ENCODE peak calls at places on chromosomes 6 and 20, in nine cellular contexts. A is SJSA1, J is lower lobe of right lung, V is GM23248, Z is aorta, O is Panc1, G is fibroblast of lung, F is H9, M is body of pancreas. X is an unnamed sample. For H3K4me1 and H3K9me3, the result is how much of the 10 kb centered on the place peaks cover.

GRCh38 chr20:17570347-17571152 is 675 bp downstream of the DSTN start:
- DNase-seq in A (peak), J (peak), V (peak), Z (peak), O (no peak), G (peak), F (peak), M (peak), X (peak)

GRCh38 chr20:5118220-5119142 is 1.3 kb downstream of the PCNA start:
- DNase-seq in A (no peak), J (no peak), V (peak), Z (no peak), O (no peak), G (peak), F (no peak), M (no peak), X (no peak)

GRCh38 chr6:20633566-20634340 is 99.5 kb downstream of the CDKAL1 start:
- DNase-seq in A (no peak), J (no peak), V (no peak), Z (no peak), O (no peak), G (no peak), F (no peak), M (no peak), X (no peak)

GRCh38 chr20:58702859-58703648 is 10.5 kb downstream of the NPEPL1 start:
- DNase-seq in A (no peak), J (no peak), V (no peak), Z (no peak), O (no peak), G (no peak), F (no peak), M (peak), X (no peak)

GRCh38 chr6:20008081-20008480 is 170.9 kb downstream of the ID4 start:
- DNase-seq in A (no peak), J (no peak), V (no peak), Z (no peak), O (no peak), G (no peak), F (no peak), M (no peak), X (no peak)

GRCh38 chr6:11432091-11432490 is 105.5 kb upstream of the TMEM170B start:
- DNase-seq in A (no peak), J (no peak), V (peak), Z (no peak), O (no peak), G (no peak), F (no peak), M (no peak), X (no peak)

GRCh38 chr6:7998103-7998725 is 66.0 kb downstream of the BLOC1S5 start:
- DNase-seq in A (no peak), J (no peak), V (peak), Z (no peak), O (no peak), G (peak), F (no peak), M (no peak), X (no peak)

GRCh38 chr6:11264100-11264499 is 31.6 kb upstream of the NEDD9 start:
- DNase-seq in A (no peak), J (no peak), V (no peak), Z (no peak), O (no peak), G (no peak), F (peak), M (no peak), X (no peak)

GRCh38 chr20:57352305-57352704 is 1.2 kb downstream of the RAE1 start:
- DNase-seq in A (no peak), J (no peak), V (peak), Z (no peak), O (no peak), G (no peak), F (no peak), M (no peak), X (no peak)

GRCh38 chr20:63740501-63741353 is 1.2 kb downstream of the SLC2A4RG start:
- DNase-seq in A (peak), J (peak), V (peak), Z (peak), O (no peak), G (peak), F (peak), M (peak), X (peak)

GRCh38 chr6:149264629-149265028 is 52.9 kb upstream of the TAB2 start:
- DNase-seq in A (no peak), J (no peak), V (no peak), Z (no peak), O (no peak), G (no peak), F (peak), M (no peak), X (peak)

GRCh38 chr6:42392871-42393270 is 58.9 kb downstream of the TRERF1 start:
- DNase-seq in A (no peak), J (no peak), V (no peak), Z (no peak), O (no peak), G (no peak), F (no peak), M (no peak), X (no peak)

GRCh38 chr6:133042550-133043120 is 198.5 kb upstream of the EYA4 start:
- DNase-seq in A (no peak), J (no peak), V (no peak), Z (no peak), O (no peak), G (no peak), F (no peak), M (no peak), X (no peak)

GRCh38 chr6:39823187-39823815 is 31.1 kb downstream of the DAAM2 start:
- DNase-seq in A (no peak), J (no peak), V (no peak), Z (peak), O (no peak), G (no peak), F (no peak), M (no peak), X (no peak)

GRCh38 chr6:114144887-114145851 is 174.2 kb upstream of the HDAC2 start:
- DNase-seq in A (no peak), J (no peak), V (no peak), Z (no peak), O (no peak), G (no peak), F (no peak), M (peak), X (no peak)

GRCh38 chr6:48447251-48447650 is 336.3 kb upstream of the PTCHD4 start:
- DNase-seq in A (no peak), J (no peak), V (no peak), Z (no peak), O (no peak), G (no peak), F (no peak), M (no peak), X (no peak)

GRCh38 chr6:168530653-168531071 is 89.7 kb downstream of the SMOC2 start:
- DNase-seq in A (no peak), J (no peak), V (no peak), Z (no peak), O (no peak), G (no peak), F (no peak), M (no peak), X (no peak)

GRCh38 chr6:20965915-20966314 is 431.7 kb downstream of the CDKAL1 start:
- DNase-seq in A (no peak), J (no peak), V (no peak), Z (no peak), O (no peak), G (no peak), F (no peak), M (no peak), X (no peak)

GRCh38 chr6:39430968-39431523 is 108.5 kb upstream of the KCNK16 start:
- DNase-seq in A (peak), J (peak), V (peak), Z (peak), O (no peak), G (peak), F (peak), M (no peak), X (no peak)

GRCh38 chr20:39252035-39252434 is 289.9 kb downstream of the DHX35 start:
- DNase-seq in A (no peak), J (no peak), V (no peak), Z (no peak), O (no peak), G (no peak), F (no peak), M (no peak), X (no peak)

GRCh38 chr6:79671605-79672266 is 40.6 kb downstream of the SH3BGRL2 start:
- DNase-seq in A (no peak), J (peak), V (peak), Z (no peak), O (no peak), G (peak), F (peak), M (peak), X (peak)

GRCh38 chr20:37807901-37808751 is 94.8 kb upstream of the VSTM2L start:
- DNase-seq in A (no peak), J (no peak), V (no peak), Z (no peak), O (no peak), G (no peak), F (no peak), M (no peak), X (no peak)

GRCh38 chr20:37810027-37810426 is 92.9 kb upstream of the VSTM2L start:
- DNase-seq in A (no peak), J (no peak), V (no peak), Z (no peak), O (no peak), G (no peak), F (no peak), M (no peak), X (no peak)

GRCh38 chr20:37804584-37805566 is 98.1 kb upstream of the VSTM2L start:
- DNase-seq in A (no peak), J (no peak), V (no peak), Z (peak), O (no peak), G (no peak), F (no peak), M (no peak), X (no peak)

GRCh38 chr20:37807491-37807890 is 95.4 kb upstream of the VSTM2L start:
- DNase-seq in A (no peak), J (no peak), V (no peak), Z (no peak), O (no peak), G (no peak), F (no peak), M (no peak), X (no peak)

GRCh38 chr20:37808752-37809070 is 94.2 kb upstream of the VSTM2L start:
- DNase-seq in A (no peak), J (no peak), V (no peak), Z (no peak), O (no peak), G (no peak), F (no peak), M (no peak), X (no peak)
- H3K4me1 ChIP-seq in A (under half), J (under half), V (under half), Z (under half), O (under half), G (under half), F (under half), M (under half), X (under half)

DNA sequence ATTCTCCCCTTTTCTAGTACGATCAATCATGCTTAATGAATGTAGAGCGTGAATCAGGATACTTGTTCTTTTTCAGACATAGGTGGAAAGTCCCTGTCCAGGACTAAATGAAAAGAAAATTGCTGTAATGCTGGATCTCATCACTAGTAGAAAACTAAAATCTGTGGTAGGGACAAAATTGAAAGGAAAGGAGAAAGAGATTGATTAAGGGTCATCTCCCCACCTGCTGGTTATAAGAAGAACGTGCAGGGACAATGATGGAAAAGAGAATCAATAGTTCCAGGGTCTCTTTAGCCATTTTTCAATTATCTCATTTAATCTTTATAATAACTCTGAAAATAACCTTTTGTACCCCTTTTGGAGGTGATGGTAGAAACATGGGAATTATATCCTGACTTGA is 18.7 kb upstream of the HLA-DRB1 start:
- DNase-seq in A (no peak), J (no peak), V (no peak), Z (no peak), O (no peak), G (no peak), F (no peak), M (no peak), X (no peak)
- H3K9me3 ChIP-seq in A (under half), J (under half), V (under half), Z (under half), O (under half), G (under half), F (under half), M (under half), X (under half)

DNA sequence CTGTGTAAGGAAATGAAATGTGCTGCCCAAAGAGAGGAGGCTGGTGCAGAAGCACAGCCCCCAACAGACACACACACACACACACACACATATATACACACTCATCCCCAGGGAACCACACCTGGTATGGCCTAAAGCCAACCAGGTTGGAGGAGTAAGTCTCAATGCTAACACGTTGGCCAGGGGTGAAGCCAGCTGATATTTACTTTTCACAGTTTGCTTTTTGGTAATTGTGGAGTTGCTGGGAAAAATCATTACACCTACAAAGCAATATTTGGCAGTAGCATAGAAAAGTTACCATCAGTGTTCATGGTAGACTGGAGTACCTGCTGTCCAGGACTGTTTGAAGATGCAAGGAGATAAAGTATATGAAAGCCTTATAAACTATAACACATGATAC is 50.3 kb upstream of the NAA20 start:
- DNase-seq in A (no peak), J (no peak), V (no peak), Z (no peak), O (no peak), G (no peak), F (no peak), M (no peak), X (no peak)
- H3K4me1 ChIP-seq in A (under half), J (under half), V (under half), Z (under half), O (under half), G (under half), F (under half), M (under half), X (under half)

GRCh38 chr6:66210964-66211363 is 503.9 kb upstream of the EYS start:
- DNase-seq in A (no peak), J (no peak), V (no peak), Z (no peak), O (no peak), G (no peak), F (no peak), M (no peak), X (peak)
- H3K9me3 ChIP-seq in A (under half), J (under half), V (under half), Z (under half), O (under half), G (under half), F (under half), M (under half), X (under half)

GRCh38 chr6:31725502-31726350 is 2.6 kb downstream of the MPIG6B start:
- DNase-seq in A (no peak), J (no peak), V (no peak), Z (no peak), O (no peak), G (no peak), F (no peak), M (no peak), X (no peak)
- H3K4me1 ChIP-seq in A (under half), J (under half), V (under half), Z (under half), O (under half), G (under half), F (under half), M (under half), X (under half)

DNA sequence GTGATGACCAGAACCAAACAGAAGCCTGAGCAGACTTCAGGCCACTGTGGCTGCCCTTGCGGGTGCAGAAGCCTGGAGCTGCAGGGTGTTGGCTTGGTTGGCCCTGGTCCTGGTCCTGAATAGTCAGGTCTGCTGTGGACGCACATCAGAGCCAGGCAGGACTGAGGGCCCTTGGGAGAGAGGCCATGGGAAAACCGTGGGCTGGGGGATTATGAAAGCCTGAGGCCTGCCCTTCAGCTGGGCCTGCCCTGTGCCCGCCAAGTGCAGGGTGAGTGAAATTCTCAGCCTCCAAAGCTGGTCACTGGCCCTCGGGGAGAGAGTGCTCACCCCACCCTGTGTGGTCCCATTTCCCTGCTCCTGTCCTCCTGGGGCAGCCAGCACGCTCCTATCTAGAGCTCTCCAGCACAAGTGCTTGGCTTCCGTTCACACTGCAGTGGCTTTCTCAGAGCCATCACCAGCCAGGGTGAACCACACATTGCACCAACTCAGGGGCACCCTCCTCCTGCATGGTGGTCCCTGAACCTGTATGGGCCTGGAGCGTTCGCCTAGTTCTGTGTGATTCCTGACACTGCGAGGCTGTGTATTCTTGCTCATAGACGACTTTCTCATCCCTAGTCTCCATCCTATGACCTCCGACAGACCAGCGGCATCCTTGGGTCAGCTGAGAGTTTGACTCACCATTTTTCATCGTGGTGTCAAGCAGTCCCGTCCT is 146.1 kb downstream of the TTLL2 start:
- DNase-seq in A (no peak), J (no peak), V (no peak), Z (no peak), O (no peak), G (no peak), F (no peak), M (no peak), X (no peak)
- H3K9me3 ChIP-seq in A (under half), J (under half), V (under half), Z (under half), O (under half), G (under half), F (under half), M (under half), X (under half)

DNA sequence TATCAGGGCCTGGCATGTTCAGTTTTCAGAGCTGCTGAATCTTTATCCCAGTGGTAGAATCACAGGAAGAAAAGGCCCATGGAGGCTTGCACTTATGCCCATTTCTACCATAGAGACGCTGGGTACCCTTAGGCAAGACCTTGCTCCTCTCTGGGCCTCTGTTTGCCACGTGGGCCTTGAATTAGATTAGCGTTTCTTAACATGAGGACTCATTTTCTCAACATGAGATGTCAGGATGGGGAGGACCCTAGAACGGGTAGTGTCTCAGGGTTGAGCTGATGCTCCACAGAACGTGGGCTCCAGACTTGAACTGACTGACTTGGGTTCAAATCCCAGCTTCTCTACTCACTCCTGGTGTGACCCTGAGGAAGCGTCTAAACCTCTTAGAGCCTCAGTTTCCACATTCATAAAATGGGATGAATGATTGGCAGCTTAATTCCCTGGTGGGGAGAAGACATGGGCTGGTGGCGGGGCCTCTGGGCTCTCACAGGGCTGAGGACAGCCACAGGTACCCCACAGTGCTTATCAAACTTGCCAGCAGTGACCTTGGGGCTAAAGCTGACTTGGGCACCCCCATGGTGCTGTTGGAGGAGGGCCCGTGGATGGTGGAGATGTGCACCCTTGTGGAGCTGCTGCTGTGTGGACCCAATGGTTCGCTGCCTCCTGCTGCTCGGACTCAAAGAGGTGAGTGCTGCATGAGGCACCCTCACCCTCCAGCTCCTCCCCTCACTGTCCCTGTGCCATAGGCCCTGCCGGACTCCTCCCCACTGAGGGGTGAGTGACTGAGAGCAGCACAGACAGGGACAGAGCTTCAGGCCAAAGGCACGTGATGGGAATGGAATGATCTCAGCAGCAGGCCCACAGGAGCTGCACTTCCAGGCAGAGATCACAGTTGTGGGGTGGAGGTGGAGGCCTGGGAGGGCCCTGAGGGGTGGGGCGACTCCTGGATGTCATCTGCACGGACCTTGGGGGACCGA is 28.2 kb downstream of the SUN5 start:
- DNase-seq in A (peak), J (no peak), V (no peak), Z (no peak), O (no peak), G (no peak), F (peak), M (no peak), X (no peak)
- H3K4me1 ChIP-seq in A (under half), J (under half), V (under half), Z (under half), O (under half), G (under half), F (under half), M (under half), X (half or more)

GRCh38 chr20:60823001-60823649 is 428.9 kb upstream of the CDH4 start:
- DNase-seq in A (no peak), J (no peak), V (no peak), Z (no peak), O (no peak), G (no peak), F (no peak), M (no peak), X (no peak)

GRCh38 chr20:60820149-60820548 is 431.9 kb upstream of the CDH4 start:
- DNase-seq in A (no peak), J (no peak), V (no peak), Z (no peak), O (no peak), G (no peak), F (no peak), M (no peak), X (no peak)

GRCh38 chr20:60819511-60819910 is 432.6 kb upstream of the CDH4 start:
- DNase-seq in A (no peak), J (no peak), V (no peak), Z (no peak), O (no peak), G (no peak), F (no peak), M (no peak), X (no peak)

GRCh38 chr20:60816901-60817300 is 435.2 kb upstream of the CDH4 start:
- DNase-seq in A (no peak), J (no peak), V (no peak), Z (no peak), O (no peak), G (no peak), F (no peak), M (no peak), X (no peak)

DNA sequence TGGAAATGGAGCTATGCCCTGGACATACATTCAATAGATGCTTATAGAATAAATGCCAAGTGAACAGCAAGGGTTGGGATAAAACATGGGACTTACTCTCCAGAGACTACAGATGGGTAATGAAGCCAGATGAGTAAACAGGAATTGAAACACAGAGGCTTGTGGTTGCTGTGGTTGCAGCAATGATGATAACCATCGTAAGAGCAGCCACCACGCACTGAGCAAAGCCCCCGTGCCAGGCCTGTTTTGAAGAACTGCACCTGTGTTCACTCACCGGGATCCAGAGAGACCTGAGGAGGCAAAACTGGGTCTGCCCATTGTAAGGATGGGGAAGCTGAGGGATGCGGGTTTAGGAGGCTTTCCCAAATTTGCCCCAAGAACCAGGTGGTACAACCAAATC is 431.1 kb upstream of the CDH4 start:
- DNase-seq in A (no peak), J (no peak), V (no peak), Z (no peak), O (no peak), G (no peak), F (no peak), M (no peak), X (peak)
- H3K9me3 ChIP-seq in A (under half), J (under half), V (under half), Z (under half), O (under half), G (under half), F (under half), M (under half), X (under half)

GRCh38 chr6:37987008-37987407 is 167.5 kb downstream of the ZFAND3 start:
- DNase-seq in A (no peak), J (no peak), V (peak), Z (no peak), O (no peak), G (peak), F (no peak), M (no peak), X (no peak)
- H3K4me1 ChIP-seq in A (under half), J (under half), V (half or more), Z (under half), O (under half), G (under half), F (under half), M (under half), X (under half)

X was measured in CD4-positive, alpha-beta memory T cell.